ENCODE peak calls at places on chromosome 16, in eight cellular contexts. B is LoVo; I is cardiac fibroblast; A is neural progenitor cell; N is endothelial cell; X is CD4-positive, alpha-beta memory T cell; M is Kasumi-1; K is activated T-helper 1 cell treated with Interleukin-2 at 50 U/mL for 16 hours. U is an unnamed sample.

GRCh38 chr16:27685802-27686201 is 135.9 kb downstream of the KATNIP start:
- DNase-seq in B (no peak), I (peak; percentile 40), A (no peak), N (no peak), X (no peak), M (no peak), K (no peak), U (no peak)

GRCh38 chr16:89375021-89375420 is 115.3 kb downstream of the ANKRD11 start:
- DNase-seq in B (no peak), I (no peak), A (peak; percentile 24), N (no peak), X (no peak), M (no peak), K (no peak), U (no peak)

GRCh38 chr16:89217388-89218191 is at the start of gene ZNF778:
- DNase-seq in B (peak; percentile 87), I (peak; percentile 82), A (peak; percentile 91), N (peak; percentile 75), X (peak; percentile 87), M (peak; percentile 82), K (peak; percentile 76), U (peak; percentile 90)

GRCh38 chr16:88790312-88791150 is 5.5 kb upstream of the PIEZO1 start:
- DNase-seq in B (no peak), I (no peak), A (no peak), N (no peak), X (peak; percentile 64), M (peak; percentile 75), K (no peak), U (no peak)

GRCh38 chr16:68644715-68645493 is at the start of gene CDH3:
- DNase-seq in B (peak; percentile 79), I (no peak), A (peak; percentile 78), N (peak; percentile 32), X (peak; percentile 15), M (peak; percentile 80), K (no peak), U (no peak)

GRCh38 chr16:54241525-54241924 is 45.1 kb downstream of the IRX3 start:
- DNase-seq in B (no peak), I (no peak), A (no peak), N (no peak), X (no peak), M (no peak), K (no peak), U (no peak)

GRCh38 chr16:30004424-30004776 is 6.4 kb downstream of the DOC2A start:
- DNase-seq in B (no peak), I (no peak), A (no peak), N (no peak), X (no peak), M (no peak), K (no peak), U (no peak)

GRCh38 chr16:11632455-11632921 is 35.8 kb upstream of the SNN start:
- DNase-seq in B (no peak), I (peak; percentile 44), A (peak; percentile 61), N (peak; percentile 11), X (no peak), M (no peak), K (no peak), U (peak; percentile 63)

GRCh38 chr16:7404217-7404616 is 71.6 kb downstream of the RBFOX1 start:
- DNase-seq in B (no peak), I (no peak), A (no peak), N (no peak), X (no peak), M (no peak), K (no peak), U (no peak)

GRCh38 chr16:85935957-85936760 is 37.2 kb downstream of the IRF8 start:
- DNase-seq in B (no peak), I (no peak), A (no peak), N (no peak), X (peak; percentile 77), M (peak; percentile 82), K (peak; percentile 45), U (no peak)

GRCh38 chr16:48047755-48048154 is 108.0 kb downstream of the ABCC12 start:
- DNase-seq in B (no peak), I (no peak), A (peak; percentile 20), N (peak; percentile 25), X (no peak), M (no peak), K (no peak), U (no peak)

GRCh38 chr16:23114131-23114904 is 34.9 kb downstream of the USP31 start:
- DNase-seq in B (no peak), I (no peak), A (no peak), N (no peak), X (no peak), M (no peak), K (no peak), U (no peak)

GRCh38 chr16:31476305-31477219 is 4.6 kb downstream of the TGFB1I1 start:
- DNase-seq in B (peak; percentile 56), I (no peak), A (peak; percentile 52), N (peak; percentile 60), X (peak; percentile 70), M (peak; percentile 29), K (peak; percentile 82), U (no peak)

GRCh38 chr16:47492036-47492427 is 30.9 kb downstream of the PHKB start:
- DNase-seq in B (no peak), I (no peak), A (no peak), N (no peak), X (no peak), M (no peak), K (no peak), U (no peak)

GRCh38 chr16:86195863-86196630 is 297.1 kb downstream of the IRF8 start:
- DNase-seq in B (no peak), I (no peak), A (peak; percentile 73), N (peak; percentile 19), X (no peak), M (no peak), K (no peak), U (no peak)

GRCh38 chr16:61792194-61792904 is 243.9 kb downstream of the CDH8 start:
- DNase-seq in B (no peak), I (peak; percentile 91), A (no peak), N (no peak), X (no peak), M (no peak), K (no peak), U (no peak)

GRCh38 chr16:29148867-29149272 is 164.0 kb downstream of the LAT start:
- DNase-seq in B (no peak), I (no peak), A (no peak), N (no peak), X (peak; percentile 88), M (no peak), K (peak; percentile 76), U (no peak)

GRCh38 chr16:48911700-48912099 is 301.7 kb upstream of the N4BP1 start:
- DNase-seq in B (peak; percentile 4), I (no peak), A (peak; percentile 21), N (no peak), X (no peak), M (no peak), K (no peak), U (peak; percentile 10)

GRCh38 chr16:57750796-57751538 is 15.4 kb downstream of the KATNB1 start:
- DNase-seq in B (no peak), I (no peak), A (no peak), N (no peak), X (no peak), M (no peak), K (no peak), U (no peak)

GRCh38 chr16:12323007-12323699 is 346.6 kb downstream of the SNX29 start:
- DNase-seq in B (no peak), I (no peak), A (peak; percentile 32), N (no peak), X (peak; percentile 52), M (no peak), K (peak; percentile 8), U (no peak)

GRCh38 chr16:6250516-6250915 is 1082.1 kb upstream of the RBFOX1 start:
- DNase-seq in B (no peak), I (no peak), A (no peak), N (no peak), X (no peak), M (no peak), K (no peak), U (no peak)

GRCh38 chr16:67892899-67893790 is at the start of gene PSKH1:
- DNase-seq in B (peak; percentile 96), I (peak; percentile 96), A (peak; percentile 98), N (peak; percentile 95), X (peak; percentile 87), M (peak; percentile 97), K (peak; percentile 89), U (peak; percentile 99)

GRCh38 chr16:56911771-56912541 is 20.0 kb upstream of the HERPUD1 start:
- DNase-seq in B (no peak), I (peak; percentile 82), A (peak; percentile 44), N (no peak), X (no peak), M (no peak), K (no peak), U (peak; percentile 60)

GRCh38 chr16:67847064-67847861 is at the start of gene CENPT:
- DNase-seq in B (peak; percentile 69), I (peak; percentile 72), A (peak; percentile 22), N (peak; percentile 32), X (no peak), M (peak; percentile 41), K (no peak), U (peak; percentile 62)

GRCh38 chr16:58022601-58023371 is 2.8 kb upstream of the MMP15 start:
- DNase-seq in B (no peak), I (peak; percentile 68), A (no peak), N (no peak), X (no peak), M (no peak), K (no peak), U (no peak)

GRCh38 chr16:10114411-10114810 is 67.8 kb downstream of the GRIN2A start:
- DNase-seq in B (no peak), I (peak; percentile 36), A (no peak), N (no peak), X (no peak), M (no peak), K (no peak), U (no peak)

GRCh38 chr16:87686697-87687570 is 78.9 kb downstream of the KLHDC4 start:
- DNase-seq in B (no peak), I (no peak), A (no peak), N (no peak), X (no peak), M (peak; percentile 5), K (no peak), U (no peak)

GRCh38 chr16:54216268-54217187 is 70.1 kb downstream of the IRX3 start:
- DNase-seq in B (no peak), I (no peak), A (no peak), N (no peak), X (no peak), M (no peak), K (no peak), U (no peak)

GRCh38 chr16:85461814-85462404 is 151.2 kb upstream of the GSE1 start:
- DNase-seq in B (no peak), I (peak; percentile 27), A (peak; percentile 90), N (no peak), X (no peak), M (no peak), K (no peak), U (no peak)

GRCh38 chr16:73949574-73950348 is 346.9 kb upstream of the PSMD7 start:
- DNase-seq in B (peak; percentile 34), I (peak; percentile 71), A (no peak), N (no peak), X (no peak), M (no peak), K (no peak), U (peak; percentile 40)

GRCh38 chr16:17277981-17278381 is 192.8 kb downstream of the XYLT1 start:
- DNase-seq in B (no peak), I (peak; percentile 26), A (peak; percentile 50), N (peak; percentile 18), X (no peak), M (no peak), K (no peak), U (no peak)

GRCh38 chr16:2388875-2389433 is 40.3 kb upstream of the CCNF start:
- DNase-seq in B (no peak), I (peak; percentile 92), A (no peak), N (no peak), X (no peak), M (no peak), K (no peak), U (no peak)

GRCh38 chr16:69469807-69470561 is 45.6 kb downstream of the CYB5B start:
- DNase-seq in B (no peak), I (no peak), A (no peak), N (no peak), X (no peak), M (peak; percentile 88), K (no peak), U (no peak)

GRCh38 chr16:84535851-84536250 is 31.4 kb upstream of the MEAK7 start:
- DNase-seq in B (no peak), I (no peak), A (no peak), N (no peak), X (no peak), M (no peak), K (no peak), U (no peak)